ENCODE peak calls at places on chromosome 13, in four cellular contexts. M, Z, P and R are unnamed samples.

GRCh38 chr13:46355906-46356305 is 31.1 kb downstream of the RUBCNL start:
- DNase-seq in M (no peak), Z (no peak), P (no peak), R (no peak)

GRCh38 chr13:59863621-59864020 is 300.1 kb downstream of the DIAPH3 start:
- DNase-seq in M (no peak), Z (no peak), P (no peak), R (no peak)

GRCh38 chr13:33494596-33495214 is 209.2 kb upstream of the STARD13 start:
- DNase-seq in M (peak), Z (no peak), P (peak), R (peak)

GRCh38 chr13:20566424-20566916 is 487 bp upstream of the IFT88 start:
- DNase-seq in M (peak), Z (peak), P (peak), R (peak)

GRCh38 chr13:111007209-111007608 is 92.3 kb upstream of the ANKRD10 start:
- DNase-seq in M (no peak), Z (no peak), P (no peak), R (no peak)

GRCh38 chr13:21673592-21674270 is 2.9 kb downstream of the FGF9 start:
- DNase-seq in M (peak), Z (peak), P (peak), R (peak)

GRCh38 chr13:112784811-112785418 is 95.1 kb downstream of the ATP11A start:
- DNase-seq in M (no peak), Z (no peak), P (no peak), R (no peak)

GRCh38 chr13:51793570-51794273 is 10.2 kb downstream of the DHRS12 start:
- DNase-seq in M (peak), Z (no peak), P (peak), R (peak)

GRCh38 chr13:109348514-109349340 is 437.7 kb downstream of the IRS2 start:
- DNase-seq in M (peak), Z (no peak), P (peak), R (peak)

GRCh38 chr13:76646946-76647345 is 239.3 kb downstream of the KCTD12 start:
- DNase-seq in M (no peak), Z (no peak), P (no peak), R (no peak)

GRCh38 chr13:50676602-50677001 is 166.9 kb downstream of the DLEU7 start:
- DNase-seq in M (no peak), Z (no peak), P (no peak), R (no peak)

GRCh38 chr13:48801255-48801654 is 147.5 kb downstream of the CYSLTR2 start:
- DNase-seq in M (no peak), Z (no peak), P (no peak), R (no peak)

GRCh38 chr13:51000576-51001260 is 91.1 kb downstream of the RNASEH2B start:
- DNase-seq in M (no peak), Z (no peak), P (peak), R (peak)

GRCh38 chr13:31699650-31700049 is 39.7 kb upstream of the RXFP2 start:
- DNase-seq in M (no peak), Z (no peak), P (no peak), R (peak)

GRCh38 chr13:48675247-48675646 is 21.5 kb downstream of the CYSLTR2 start:
- DNase-seq in M (no peak), Z (no peak), P (no peak), R (no peak)

GRCh38 chr13:60091573-60091972 is 72.2 kb downstream of the DIAPH3 start:
- DNase-seq in M (no peak), Z (no peak), P (no peak), R (no peak)

GRCh38 chr13:81078048-81078447 is 737.1 kb upstream of the SPRY2 start:
- DNase-seq in M (no peak), Z (no peak), P (no peak), R (no peak)

GRCh38 chr13:44278164-44278563 is 95.5 kb upstream of the SERP2 start:
- DNase-seq in M (no peak), Z (no peak), P (no peak), R (no peak)

GRCh38 chr13:29925457-29925856 is 75.0 kb upstream of the UBL3 start:
- DNase-seq in M (no peak), Z (no peak), P (peak), R (peak)

GRCh38 chr13:99281811-99282263 is 23.7 kb upstream of the GPR18 start:
- DNase-seq in M (no peak), Z (peak), P (no peak), R (peak)

GRCh38 chr13:104140557-104140956 is 1074.3 kb upstream of the SLC10A2 start:
- DNase-seq in M (no peak), Z (no peak), P (no peak), R (peak)

GRCh38 chr13:109725297-109725696 is 61.1 kb downstream of the IRS2 start:
- DNase-seq in M (no peak), Z (no peak), P (no peak), R (no peak)

GRCh38 chr13:80924596-80924995 is 583.7 kb upstream of the SPRY2 start:
- DNase-seq in M (no peak), Z (no peak), P (no peak), R (no peak)

GRCh38 chr13:67140006-67140405 is 90.1 kb downstream of the PCDH9 start:
- DNase-seq in M (no peak), Z (no peak), P (no peak), R (no peak)